ENCODE peak calls at places on chromosomes 16 and 17, in eight cellular contexts. Q, A, R, H, X, N, E and J are unnamed samples.

GRCh38 chr17:63405741-63406261 is 40.3 kb downstream of the CYB561 start:
- DNase-seq in Q (peak), A (peak), R (peak), H (no peak), X (peak), N (peak), E (no peak), J (peak)

GRCh38 chr17:77323413-77324171 is 182.8 kb downstream of the SEC14L1 start:
- DNase-seq in Q (no peak), A (no peak), R (peak), H (peak), X (no peak), N (peak), E (no peak), J (peak)

GRCh38 chr17:36027776-36028175 is 10.0 kb upstream of the CCL23 start:
- DNase-seq in Q (no peak), A (no peak), R (no peak), H (no peak), X (no peak), N (no peak), E (no peak), J (no peak)

GRCh38 chr17:74599023-74599399 is 6.9 kb upstream of the CD300LD start:
- DNase-seq in Q (no peak), A (no peak), R (no peak), H (no peak), X (no peak), N (no peak), E (no peak), J (peak)

GRCh38 chr17:79650283-79650682 is 39.4 kb upstream of the RBFOX3 start:
- DNase-seq in Q (no peak), A (no peak), R (no peak), H (no peak), X (no peak), N (no peak), E (no peak), J (no peak)

GRCh38 chr17:60522889-60523626 is 3.0 kb downstream of the APPBP2 start:
- DNase-seq in Q (no peak), A (no peak), R (no peak), H (peak), X (no peak), N (no peak), E (no peak), J (peak)

GRCh38 chr16:88430524-88431446 is 22.3 kb upstream of the ZFPM1 start:
- DNase-seq in Q (peak), A (peak), R (peak), H (no peak), X (no peak), N (no peak), E (no peak), J (peak)

GRCh38 chr17:39527220-39527813 is 66.0 kb downstream of the CDK12 start:
- DNase-seq in Q (peak), A (peak), R (no peak), H (no peak), X (peak), N (no peak), E (no peak), J (peak)

GRCh38 chr17:81399481-81400153 is 4.4 kb downstream of the BAHCC1 start:
- DNase-seq in Q (no peak), A (peak), R (no peak), H (peak), X (no peak), N (no peak), E (no peak), J (peak)

GRCh38 chr17:71486171-71486740 is 634.6 kb upstream of the SOX9 start:
- DNase-seq in Q (no peak), A (no peak), R (peak), H (no peak), X (no peak), N (no peak), E (no peak), J (peak)

GRCh38 chr17:9859781-9860180 is 34.1 kb downstream of the GLP2R start:
- DNase-seq in Q (no peak), A (no peak), R (no peak), H (no peak), X (no peak), N (no peak), E (no peak), J (no peak)

GRCh38 chr16:47110939-47111338 is 32.8 kb downstream of the NETO2 start:
- DNase-seq in Q (no peak), A (peak), R (no peak), H (peak), X (no peak), N (no peak), E (no peak), J (no peak)

GRCh38 chr17:3865166-3865565 is 19.1 kb upstream of the NCBP3 start:
- DNase-seq in Q (no peak), A (no peak), R (peak), H (peak), X (no peak), N (no peak), E (no peak), J (peak)

GRCh38 chr16:80319181-80319580 is 221.6 kb upstream of the DYNLRB2 start:
- DNase-seq in Q (no peak), A (peak), R (no peak), H (no peak), X (no peak), N (no peak), E (no peak), J (no peak)

GRCh38 chr17:9272506-9272905 is 251.2 kb downstream of the NTN1 start:
- DNase-seq in Q (no peak), A (no peak), R (no peak), H (no peak), X (no peak), N (no peak), E (no peak), J (peak)

GRCh38 chr17:9907883-9908648 is 3.0 kb upstream of the RCVRN start:
- DNase-seq in Q (no peak), A (no peak), R (no peak), H (peak), X (no peak), N (peak), E (no peak), J (no peak)

GRCh38 chr16:83701494-83701893 is 106.3 kb upstream of the HSBP1 start:
- DNase-seq in Q (peak), A (peak), R (peak), H (peak), X (no peak), N (peak), E (peak), J (peak)

GRCh38 chr16:67661864-67662652 is 1.3 kb downstream of the PARD6A start:
- DNase-seq in Q (no peak), A (no peak), R (no peak), H (peak), X (no peak), N (no peak), E (no peak), J (no peak)

GRCh38 chr16:55494994-55495421 is 13.9 kb upstream of the LPCAT2 start:
- DNase-seq in Q (peak), A (peak), R (peak), H (peak), X (no peak), N (peak), E (no peak), J (peak)

GRCh38 chr17:78735832-78736525 is 46.1 kb downstream of the CYTH1 start:
- DNase-seq in Q (peak), A (no peak), R (peak), H (no peak), X (no peak), N (no peak), E (no peak), J (peak)

GRCh38 chr16:17375388-17376304 is 95.1 kb downstream of the XYLT1 start:
- DNase-seq in Q (no peak), A (no peak), R (no peak), H (no peak), X (no peak), N (no peak), E (no peak), J (no peak)

GRCh38 chr17:74779948-74780400 is 3.8 kb upstream of the NAT9 start:
- DNase-seq in Q (no peak), A (no peak), R (no peak), H (peak), X (no peak), N (no peak), E (no peak), J (no peak)

GRCh38 chr16:64687089-64687488 is 434.8 kb downstream of the CDH11 start:
- DNase-seq in Q (no peak), A (no peak), R (no peak), H (no peak), X (no peak), N (no peak), E (no peak), J (no peak)

GRCh38 chr17:28725166-28725659 is 820 bp downstream of the TLCD1 start:
- DNase-seq in Q (peak), A (peak), R (peak), H (peak), X (peak), N (peak), E (no peak), J (peak)

GRCh38 chr17:310111-311010 is 42.2 kb downstream of the RPH3AL start:
- DNase-seq in Q (no peak), A (no peak), R (no peak), H (peak), X (no peak), N (no peak), E (peak), J (no peak)

GRCh38 chr17:78884148-78884870 is 18.7 kb downstream of the CEP295NL start:
- DNase-seq in Q (no peak), A (peak), R (no peak), H (peak), X (no peak), N (no peak), E (no peak), J (peak)

GRCh38 chr17:2854662-2855061 is 58.4 kb downstream of the RAP1GAP2 start:
- DNase-seq in Q (no peak), A (peak), R (no peak), H (peak), X (no peak), N (no peak), E (no peak), J (peak)
- H2AFZ ChIP-seq in Q (no peak), A (no peak), R (no peak), H (peak), X (no peak), N (peak), E (no peak), J (peak)

GRCh38 chr16:3188675-3188924 is 596 bp downstream of the OR1F1 start:
- DNase-seq in Q (peak), A (no peak), R (no peak), H (no peak), X (no peak), N (no peak), E (no peak), J (no peak)
- H3K4me3 ChIP-seq in Q (peak), A (peak), R (peak), H (peak), X (no peak), N (peak), E (peak), J (peak)

GRCh38 chr17:56351675-56352074 is 198.4 kb downstream of the ANKFN1 start:
- DNase-seq in Q (peak), A (no peak), R (no peak), H (no peak), X (no peak), N (no peak), E (no peak), J (no peak)
- H2AFZ ChIP-seq in Q (no peak), A (no peak), R (no peak), H (peak), X (no peak), N (no peak), E (no peak), J (no peak)

GRCh38 chr17:1414634-1415033 is 14.6 kb upstream of the YWHAE start:
- DNase-seq in Q (no peak), A (no peak), R (no peak), H (no peak), X (no peak), N (no peak), E (no peak), J (no peak)
- H3K4me3 ChIP-seq in Q (no peak), A (no peak), R (no peak), H (no peak), X (no peak), N (no peak), E (no peak), J (no peak)

GRCh38 chr16:1380195-1380594 is 28.5 kb downstream of the GNPTG start:
- DNase-seq in Q (no peak), A (no peak), R (no peak), H (no peak), X (no peak), N (no peak), E (no peak), J (no peak)

GRCh38 chr16:1378804-1379053 is 27.0 kb downstream of the GNPTG start:
- DNase-seq in Q (no peak), A (no peak), R (no peak), H (no peak), X (no peak), N (no peak), E (no peak), J (no peak)

GRCh38 chr16:1378087-1378803 is 26.5 kb downstream of the GNPTG start:
- DNase-seq in Q (no peak), A (no peak), R (no peak), H (no peak), X (no peak), N (no peak), E (no peak), J (no peak)

GRCh38 chr16:1379863-1380174 is 28.1 kb downstream of the GNPTG start:
- DNase-seq in Q (peak), A (peak), R (no peak), H (no peak), X (no peak), N (no peak), E (no peak), J (no peak)

DNA sequence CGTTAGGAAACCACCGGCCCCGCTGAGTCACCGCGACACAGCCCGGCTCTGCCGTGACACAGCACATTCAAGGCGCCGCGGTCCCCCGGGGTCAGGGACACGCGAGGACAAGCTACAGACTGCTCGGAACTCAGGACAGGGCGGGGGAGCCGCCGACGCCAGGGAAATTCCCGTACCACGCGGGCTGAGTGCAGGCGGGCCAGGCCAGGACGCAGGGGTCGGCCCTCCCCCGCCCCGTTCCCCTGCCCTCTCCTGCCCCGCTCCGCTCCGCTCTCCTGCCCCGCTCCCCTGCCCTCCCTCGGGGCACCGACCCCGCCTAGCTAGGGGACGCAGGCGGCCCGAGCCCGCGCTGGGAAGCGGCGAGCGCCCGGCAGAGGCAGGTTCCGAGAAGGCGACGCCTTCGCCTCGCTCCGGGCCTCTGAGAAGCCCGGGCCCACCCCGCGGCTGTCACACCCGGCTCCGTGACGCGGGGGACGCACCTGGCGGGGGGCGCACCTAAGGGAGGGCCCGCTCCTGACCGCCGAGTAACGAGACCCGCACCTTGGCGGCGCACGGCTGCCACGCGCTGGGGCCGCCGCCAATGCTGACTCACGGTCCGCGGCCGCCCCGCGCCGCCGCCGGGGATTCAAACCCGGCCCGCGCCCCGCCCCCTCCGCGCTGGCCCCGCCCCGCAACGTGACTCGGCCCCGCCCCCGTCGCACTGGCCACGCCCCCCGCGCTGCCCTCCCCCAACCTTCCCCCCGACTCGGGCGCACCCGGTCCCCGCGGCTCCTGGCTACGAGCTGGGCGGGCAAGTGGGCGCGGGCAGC is 27.5 kb downstream of the GNPTG start:
- DNase-seq in Q (peak), A (peak), R (peak), H (peak), X (no peak), N (peak), E (peak), J (peak)
- H2AFZ ChIP-seq in Q (peak), A (peak), R (no peak), H (no peak), X (no peak), N (peak), E (peak), J (peak)

DNA sequence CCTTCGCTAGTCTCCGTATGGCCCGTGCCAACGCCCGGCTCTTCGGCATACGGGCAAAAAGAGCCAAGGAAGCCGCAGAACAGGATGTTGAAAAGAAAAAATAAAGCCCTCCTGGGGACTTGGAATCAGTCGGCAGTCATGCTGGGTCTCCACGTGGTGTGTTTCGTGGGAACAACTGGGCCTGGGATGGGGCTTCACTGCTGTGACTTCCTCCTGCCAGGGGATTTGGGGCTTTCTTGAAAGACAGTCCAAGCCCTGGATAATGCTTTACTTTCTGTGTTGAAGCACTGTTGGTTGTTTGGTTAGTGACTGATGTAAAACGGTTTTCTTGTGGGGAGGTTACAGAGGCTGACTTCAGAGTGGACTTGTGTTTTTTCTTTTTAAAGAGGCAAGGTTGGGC is 2.5 kb downstream of the RPL13 start:
- DNase-seq in Q (no peak), A (no peak), R (no peak), H (no peak), X (no peak), N (no peak), E (no peak), J (no peak)
- H3K4me3 ChIP-seq in Q (no peak), A (peak), R (peak), H (peak), X (peak), N (no peak), E (no peak), J (peak)

GRCh38 chr16:73066927-73067670 is 19.2 kb upstream of the ZFHX3 start:
- DNase-seq in Q (peak), A (no peak), R (peak), H (peak), X (no peak), N (peak), E (no peak), J (peak)
- H2AFZ ChIP-seq in Q (peak), A (peak), R (peak), H (peak), X (no peak), N (peak), E (no peak), J (peak)